ENCODE peak calls at places on chromosomes 2 and 18, in six cellular contexts. L is K562, T is GM12878, E is H1, X is GM12891, J is HepG2. W is an unnamed sample.

GRCh38 chr18:10170375-10170774 is 256.6 kb downstream of the VAPA start:
- DNase-seq in L (no peak), T (no peak), E (no peak), X (no peak), J (no peak), W (no peak)

GRCh38 chr2:78077637-78078036 is 555.5 kb upstream of the LRRTM4 start:
- DNase-seq in L (no peak), T (no peak), E (no peak), X (no peak), J (no peak), W (no peak)

GRCh38 chr18:27042177-27042576 is 142.9 kb downstream of the CHST9 start:
- DNase-seq in L (no peak), T (no peak), E (no peak), X (no peak), J (peak), W (no peak)

GRCh38 chr2:185372188-185372587 is 366.4 kb upstream of the FSIP2 start:
- DNase-seq in L (no peak), T (no peak), E (no peak), X (no peak), J (no peak), W (no peak)

GRCh38 chr2:227488045-227488444 is 16.1 kb downstream of the AGFG1 start:
- DNase-seq in L (no peak), T (no peak), E (no peak), X (no peak), J (no peak), W (no peak)

GRCh38 chr2:8827729-8828128 is 9.7 kb downstream of the KIDINS220 start:
- DNase-seq in L (no peak), T (no peak), E (no peak), X (no peak), J (no peak), W (no peak)

GRCh38 chr2:215931256-215931903 is 82.0 kb downstream of the MREG start:
- DNase-seq in L (peak), T (no peak), E (peak), X (no peak), J (peak), W (peak)

GRCh38 chr18:57748770-57749603 is 54.1 kb downstream of the ATP8B1 start:
- DNase-seq in L (no peak), T (peak), E (no peak), X (peak), J (peak), W (peak)

GRCh38 chr2:157866202-157866601 is 9.9 kb downstream of the ACVR1 start:
- DNase-seq in L (no peak), T (no peak), E (no peak), X (no peak), J (no peak), W (no peak)

GRCh38 chr18:71398530-71398929 is 1109.7 kb downstream of the SOCS6 start:
- DNase-seq in L (no peak), T (no peak), E (peak), X (no peak), J (peak), W (no peak)

GRCh38 chr18:37762076-37762475 is 196.5 kb upstream of the CELF4 start:
- DNase-seq in L (no peak), T (no peak), E (no peak), X (no peak), J (no peak), W (no peak)

GRCh38 chr2:164073053-164073757 is 337.4 kb upstream of the FIGN start:
- DNase-seq in L (no peak), T (no peak), E (no peak), X (no peak), J (no peak), W (no peak)

GRCh38 chr2:120746179-120746549 is 10.5 kb downstream of the GLI2 start:
- DNase-seq in L (no peak), T (no peak), E (peak), X (no peak), J (no peak), W (no peak)

GRCh38 chr2:68193774-68194372 is 36.2 kb downstream of the PNO1 start:
- DNase-seq in L (no peak), T (no peak), E (no peak), X (no peak), J (no peak), W (no peak)

GRCh38 chr2:68188831-68189230 is 31.1 kb downstream of the PNO1 start:
- DNase-seq in L (no peak), T (no peak), E (no peak), X (no peak), J (no peak), W (no peak)

GRCh38 chr2:68193144-68193543 is 35.5 kb downstream of the PNO1 start:
- DNase-seq in L (no peak), T (no peak), E (no peak), X (no peak), J (no peak), W (no peak)

GRCh38 chr2:68187329-68187728 is 29.6 kb downstream of the PNO1 start:
- DNase-seq in L (no peak), T (no peak), E (no peak), X (no peak), J (no peak), W (no peak)

DNA sequence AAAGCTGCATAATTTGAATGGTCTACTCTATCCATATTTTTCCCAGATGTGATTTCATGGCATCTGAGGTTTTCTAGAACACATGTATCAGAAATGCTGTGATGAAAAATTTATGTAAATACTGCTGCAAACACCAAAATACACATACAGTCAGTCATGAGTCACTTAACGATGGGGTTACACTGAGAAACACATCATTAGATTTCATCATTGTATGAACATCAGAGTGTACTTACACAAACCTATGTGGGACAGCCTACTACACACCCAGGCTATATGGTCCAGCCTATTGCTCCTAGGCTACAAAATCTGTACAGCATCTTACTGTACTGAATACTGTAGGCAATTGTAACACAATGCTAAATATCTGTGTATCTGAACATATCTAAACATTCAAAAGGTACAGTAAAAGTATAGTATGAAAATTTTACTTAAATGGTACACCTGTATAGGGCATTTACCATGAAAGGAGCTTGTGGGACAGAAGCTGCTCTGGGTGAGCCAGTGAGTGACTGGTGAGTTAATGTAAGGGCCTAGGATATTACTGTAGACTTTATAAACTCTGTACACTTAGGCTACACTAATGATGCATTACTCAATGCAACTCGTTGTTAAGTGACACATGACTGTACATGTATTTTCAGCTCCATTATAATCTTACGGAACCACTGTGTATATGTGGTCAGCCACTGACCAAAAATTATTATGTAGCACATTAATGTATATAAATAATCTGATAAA is 33.5 kb downstream of the PNO1 start:
- DNase-seq in L (no peak), T (no peak), E (no peak), X (no peak), J (peak), W (no peak)
- TF ChIP-seq TAF1 in L (no peak), T (no peak), E (no peak), X (no peak), J (no peak), W (no peak)

DNA sequence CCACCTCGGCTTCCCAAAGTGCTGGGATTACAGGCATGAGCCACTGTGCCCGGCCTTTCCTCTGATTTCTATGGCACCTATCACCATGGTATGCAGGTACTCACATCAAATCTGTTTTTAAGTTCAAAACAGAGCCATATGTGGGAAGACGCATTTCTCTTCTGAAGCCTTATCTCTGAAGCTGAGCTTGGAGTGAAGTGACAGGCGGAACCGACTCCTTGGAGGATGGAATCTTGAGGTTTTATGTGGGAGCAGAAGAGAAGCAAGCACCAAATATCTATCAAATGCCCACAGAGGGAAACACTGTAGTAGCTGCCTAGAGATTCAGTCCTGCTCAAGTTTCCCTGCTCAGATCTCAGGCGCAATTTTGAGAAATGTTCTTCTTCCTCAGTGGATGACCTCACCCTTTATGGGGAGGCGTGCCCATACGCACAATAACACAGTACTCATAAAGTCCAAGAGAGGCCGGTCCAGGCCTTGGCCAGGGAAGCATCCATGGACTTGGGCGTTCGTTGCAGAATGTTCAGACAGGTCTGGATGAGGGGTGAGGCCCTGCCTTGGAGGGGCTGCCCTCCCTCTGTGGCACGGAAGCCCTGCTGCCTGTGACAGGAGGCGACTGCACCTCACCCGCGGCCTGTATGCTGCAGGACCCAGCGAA is 67.9 kb downstream of the HNRNPLL start:
- DNase-seq in L (no peak), T (no peak), E (no peak), X (no peak), J (no peak), W (no peak)
- TF ChIP-seq POLR2AphosphoS5 in L (no peak), T (no peak), E (no peak), X (no peak), J (no peak), W (no peak)

GRCh38 chr2:195613922-195614321 is 43.1 kb upstream of the SLC39A10 start:
- DNase-seq in L (peak), T (no peak), E (no peak), X (no peak), J (peak), W (no peak)
- TF ChIP-seq POLR2A in L (no peak), T (no peak), E (no peak), X (no peak), J (no peak), W (no peak)

DNA sequence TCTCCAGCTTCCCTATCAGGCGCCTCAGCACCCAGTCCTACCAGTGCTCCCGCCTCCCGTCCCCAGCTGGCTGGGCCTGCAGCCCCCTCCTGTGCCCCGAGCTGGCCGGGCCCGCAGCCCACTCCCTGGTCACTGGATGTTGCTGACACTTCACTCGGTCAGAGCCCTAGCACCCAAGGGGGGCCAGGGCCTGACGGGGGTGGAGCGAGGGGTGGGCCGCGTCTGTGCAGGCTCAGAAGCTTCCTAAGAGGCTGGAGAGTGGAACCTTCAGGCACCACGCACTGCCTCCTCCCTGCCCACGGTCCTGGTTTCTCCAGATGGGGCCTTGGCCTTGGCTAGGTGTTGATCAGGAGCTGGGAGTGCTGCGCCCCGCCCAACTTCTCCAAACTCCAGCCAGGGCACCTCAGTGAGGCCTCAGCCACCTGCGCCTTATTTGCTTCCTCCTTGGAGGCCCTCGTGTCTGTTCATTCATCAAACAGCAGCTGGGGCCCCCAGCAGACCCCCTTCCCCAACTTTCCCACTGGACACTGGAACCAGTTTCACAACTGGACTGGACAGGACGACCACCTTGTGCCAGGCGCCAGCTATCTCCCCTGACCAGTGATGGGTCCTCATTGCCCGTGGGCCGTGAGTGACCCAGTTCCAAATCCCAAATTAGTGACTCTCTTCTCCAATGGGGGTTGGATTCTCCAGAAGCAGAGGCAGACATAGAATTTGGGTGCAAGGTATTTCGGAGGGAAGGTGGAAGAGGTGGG is 16.7 kb downstream of the CAPN10 start:
- DNase-seq in L (no peak), T (no peak), E (no peak), X (no peak), J (no peak), W (no peak)
- TF ChIP-seq TAF1 in L (no peak), T (no peak), E (no peak), X (no peak), J (no peak), W (no peak)

GRCh38 chr2:241577413-241578122 is 19.0 kb downstream of the BOK start:
- DNase-seq in L (no peak), T (no peak), E (no peak), X (no peak), J (no peak), W (no peak)
- TF ChIP-seq POLR2AphosphoS5 in L (no peak), T (no peak), E (no peak), X (no peak), J (no peak), W (no peak)

GRCh38 chr2:84906900-84907714 is 1.7 kb downstream of the TMSB10 start:
- DNase-seq in L (peak), T (no peak), E (no peak), X (no peak), J (peak), W (peak)
- TF ChIP-seq POLR2A in L (no peak), T (peak), E (peak), X (peak), J (peak), W (peak)

GRCh38 chr2:119365436-119365835 is 1.2 kb downstream of the C2orf76 start:
- DNase-seq in L (no peak), T (no peak), E (no peak), X (no peak), J (no peak), W (no peak)

GRCh38 chr2:119369845-119370244 is 3.1 kb downstream of the DBI start:
- DNase-seq in L (no peak), T (no peak), E (no peak), X (no peak), J (no peak), W (no peak)

GRCh38 chr2:119366649-119367471 is at the start of the genes C2orf76 and DBI:
- DNase-seq in L (peak), T (peak), E (peak), X (peak), J (peak), W (peak)

GRCh38 chr2:119366161-119366648 is 429 bp downstream of the C2orf76 start:
- DNase-seq in L (no peak), T (no peak), E (no peak), X (no peak), J (peak), W (no peak)

GRCh38 chr2:119367472-119368099 is 809 bp downstream of the DBI start:
- DNase-seq in L (peak), T (no peak), E (peak), X (peak), J (peak), W (peak)
- TF ChIP-seq TAF1 in L (no peak), T (peak), E (no peak), X (no peak), J (no peak), W (no peak)

W was measured in GM12892.